ENCODE peak calls at places on chromosomes 3 and 15, in seven cellular contexts. Z is body of pancreas, J is tibial nerve, A is uterus, C is fibroblast of mammary gland, T is Caco-2, Y is NT2/D1. V is an unnamed sample.

GRCh38 chr15:49064281-49064653 is 18.0 kb upstream of the SECISBP2L start:
- DNase-seq in Z (no peak), C (no peak), T (no peak), J (no peak), A (no peak), Y (no peak), V (no peak)

GRCh38 chr15:35206060-35206675 is 121.1 kb upstream of the NANOGP8 start:
- DNase-seq in T (peak; percentile 4), Z (no peak), A (no peak), C (peak; percentile 49), J (no peak), Y (no peak), V (no peak)

GRCh38 chr3:16338124-16338523 is 73.1 kb downstream of the OXNAD1 start:
- DNase-seq in Y (no peak), A (no peak), C (no peak), J (no peak), Z (peak; percentile 27), T (no peak), V (no peak)

GRCh38 chr3:113485161-113485609 is 29.8 kb downstream of the SPICE1 start:
- DNase-seq in T (no peak), J (no peak), Z (no peak), C (no peak), Y (peak; percentile 54), A (no peak), V (no peak)

GRCh38 chr3:119073258-119074001 is 38.8 kb upstream of the IGSF11 start:
- DNase-seq in A (no peak), Y (no peak), T (no peak), C (no peak), J (no peak), Z (no peak), V (no peak)

GRCh38 chr15:98286200-98286599 is 325.7 kb downstream of the ARRDC4 start:
- DNase-seq in Y (no peak), T (no peak), C (peak; percentile 2), A (no peak), J (no peak), Z (no peak), V (no peak)

GRCh38 chr15:48858401-48858800 is 19.5 kb upstream of the EID1 start:
- DNase-seq in J (no peak), A (no peak), T (no peak), Z (no peak), C (peak; percentile 72), Y (no peak), V (peak; percentile 57)

GRCh38 chr15:70140543-70141375 is 43.0 kb upstream of the TLE3 start:
- DNase-seq in Y (peak; percentile 64), Z (peak; percentile 54), T (peak; percentile 91), A (no peak), J (no peak), C (no peak), V (no peak)

GRCh38 chr3:19931767-19932188 is 2.2 kb downstream of the EFHB start:
- DNase-seq in C (peak; percentile 5), A (no peak), T (no peak), Z (no peak), Y (no peak), J (no peak), V (no peak)

GRCh38 chr15:67190813-67191212 is 63.6 kb downstream of the AAGAB start:
- DNase-seq in Y (no peak), Z (no peak), J (no peak), T (no peak), C (no peak), A (no peak), V (no peak)

GRCh38 chr15:44501768-44502366 is 35.1 kb upstream of the EIF3J start:
- DNase-seq in A (no peak), Z (no peak), C (peak; percentile 65), T (no peak), Y (no peak), J (no peak), V (peak; percentile 18)

GRCh38 chr3:15873415-15873814 is 75.6 kb upstream of the ANKRD28 start:
- DNase-seq in Y (no peak), T (no peak), A (no peak), C (no peak), J (no peak), Z (no peak), V (no peak)

GRCh38 chr3:6112546-6112945 is 748.4 kb upstream of the GRM7 start:
- DNase-seq in Z (no peak), Y (no peak), C (no peak), A (no peak), T (no peak), J (no peak), V (no peak)

GRCh38 chr3:194396561-194396896 is 2.5 kb downstream of the GP5 start:
- DNase-seq in T (no peak), J (no peak), Z (no peak), Y (no peak), C (no peak), A (no peak), V (no peak)

GRCh38 chr15:71357357-71357756 is 242.1 kb downstream of the THSD4 start:
- DNase-seq in C (no peak), A (peak; percentile 52), T (no peak), Z (peak; percentile 14), Y (no peak), J (no peak), V (no peak)

GRCh38 chr3:35664460-35664919 is 25.2 kb downstream of the ARPP21 start:
- DNase-seq in C (peak; percentile 18), Y (no peak), A (no peak), J (no peak), T (no peak), Z (peak; percentile 17), V (peak; percentile 72)

GRCh38 chr15:34182942-34183341 is 27.0 kb downstream of the KATNBL1 start:
- DNase-seq in C (no peak), A (no peak), J (no peak), Z (peak; percentile 54), T (peak; percentile 29), Y (no peak), V (no peak)

GRCh38 chr15:92012368-92012629 is 158.8 kb downstream of the SLCO3A1 start:
- DNase-seq in Z (no peak), T (no peak), J (no peak), Y (no peak), C (peak; percentile 19), A (no peak), V (peak; percentile 6)

GRCh38 chr3:117790256-117790987 is 1080.8 kb downstream of the TUSC7 start:
- DNase-seq in Z (no peak), A (no peak), J (no peak), T (no peak), C (peak; percentile 3), Y (peak; percentile 67), V (no peak)

GRCh38 chr15:69107025-69107620 is 53.3 kb upstream of the GLCE start:
- DNase-seq in A (no peak), C (no peak), Y (no peak), Z (no peak), J (no peak), T (no peak), V (no peak)

GRCh38 chr3:37726445-37727000 is 135.2 kb upstream of the CTDSPL start:
- DNase-seq in C (peak; percentile 64), T (no peak), J (no peak), Y (no peak), A (peak; percentile 35), Z (no peak), V (no peak)

GRCh38 chr15:73717206-73717605 is 33.0 kb downstream of the CD276 start:
- DNase-seq in Z (no peak), C (no peak), J (no peak), Y (no peak), A (no peak), T (no peak), V (no peak)

GRCh38 chr15:79431636-79432344 is at the start of gene MINAR1:
- DNase-seq in C (peak; percentile 53), J (no peak), T (no peak), Y (no peak), A (no peak), Z (peak; percentile 32), V (peak; percentile 79)

DNA sequence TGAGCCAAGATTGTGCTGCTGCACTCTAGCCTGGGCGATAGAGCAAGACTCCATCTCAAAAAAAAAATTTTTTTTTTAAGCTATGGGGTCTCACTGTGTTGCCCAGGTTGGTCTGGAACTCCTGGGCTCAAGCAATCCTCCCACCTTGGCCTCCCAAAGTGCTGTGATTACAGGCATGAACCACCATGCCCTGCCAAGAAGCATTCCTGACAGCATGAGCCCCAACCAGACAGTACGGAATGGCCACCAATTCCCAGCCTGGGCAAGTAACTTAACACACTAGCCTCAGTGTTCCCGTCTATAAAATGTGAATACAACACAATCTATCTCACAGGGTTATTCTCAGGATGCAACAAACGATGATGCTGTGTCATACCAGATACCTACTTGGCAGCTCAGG is 2.1 kb downstream of the TKT start:
- DNase-seq in J (no peak), Y (no peak), A (no peak), Z (no peak), C (peak; percentile 13), T (no peak), V (no peak)
- H3K4me3 ChIP-seq in J (no peak overlapping the region), Y (peak overlapping the region; percentile 91), A (no peak overlapping the region), Z (no peak overlapping the region), C (peak overlapping the region; percentile 96), T (peak overlapping the region; percentile 73), V (no peak overlapping the region)

GRCh38 chr3:12479919-12480425 is 4.3 kb upstream of the TSEN2 start:
- DNase-seq in Z (peak; percentile 16), Y (peak; percentile 50), C (peak; percentile 69), T (peak; percentile 60), J (no peak), A (peak; percentile 20), V (peak; percentile 72)
- H3K4me3 ChIP-seq in Z (no peak overlapping the region), Y (no peak overlapping the region), C (no peak overlapping the region), T (no peak overlapping the region), J (no peak overlapping the region), A (no peak overlapping the region), V (no peak overlapping the region)

GRCh38 chr3:7978104-7978457 is 523.5 kb upstream of the LMCD1 start:
- DNase-seq in C (no peak), J (no peak), T (no peak), Z (no peak), Y (no peak), A (no peak), V (no peak)
- H3K4me3 ChIP-seq in C (no peak overlapping the region), J (no peak overlapping the region), T (no peak overlapping the region), Z (no peak overlapping the region), Y (no peak overlapping the region), A (no peak overlapping the region), V (no peak overlapping the region)

GRCh38 chr3:100420885-100421284 is 19.5 kb downstream of the LNP1 start:
- DNase-seq in Y (no peak), A (no peak), T (no peak), C (no peak), J (no peak), Z (no peak), V (no peak)

GRCh38 chr3:100426029-100426682 is 24.8 kb downstream of the LNP1 start:
- DNase-seq in Y (no peak), Z (no peak), T (no peak), A (no peak), C (no peak), J (no peak), V (no peak)

GRCh38 chr3:100427694-100428093 is 26.4 kb downstream of the LNP1 start:
- DNase-seq in A (no peak), J (no peak), T (no peak), C (no peak), Y (no peak), Z (peak; percentile 16), V (no peak)

GRCh38 chr3:100425321-100425720 is 24.0 kb downstream of the LNP1 start:
- DNase-seq in Z (no peak), C (no peak), T (no peak), Y (no peak), A (no peak), J (no peak), V (no peak)

DNA sequence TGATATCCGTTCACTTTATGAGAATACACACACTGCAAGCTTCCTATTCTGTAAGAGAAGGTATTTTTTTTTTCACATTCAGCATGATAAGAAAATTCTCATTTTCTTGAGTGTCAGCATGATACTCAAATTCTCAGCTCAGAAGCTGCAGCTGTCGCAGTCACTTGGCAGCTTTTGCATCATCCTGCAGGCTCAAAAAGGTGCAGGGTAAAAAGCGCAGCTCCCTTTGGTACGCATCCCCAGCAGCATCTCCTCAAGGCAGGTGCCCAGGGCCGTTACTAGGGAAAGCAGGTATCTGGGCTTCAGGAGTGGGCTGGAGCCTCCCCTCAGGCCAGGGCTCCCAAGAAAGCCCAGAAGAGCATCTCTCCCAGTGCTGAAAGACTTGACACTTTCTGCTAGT is 22.3 kb downstream of the LNP1 start:
- DNase-seq in T (no peak), A (no peak), Z (no peak), J (no peak), C (no peak), Y (no peak), V (no peak)
- H3K4me3 ChIP-seq in T (no peak overlapping the region), A (no peak overlapping the region), Z (no peak overlapping the region), J (no peak overlapping the region), C (no peak overlapping the region), Y (no peak overlapping the region), V (no peak overlapping the region)

V was measured in cardiac muscle cell.